ENCODE peak calls at places on chromosomes 2 and 18, in six cellular contexts. U is LNCaP clone FGC; O is endothelial cell of umbilical vein; V is GM13976; C is NCI-H345; A is stimulated activated CD8-positive, alpha-beta memory T cell treated with anti-CD3 and anti-CD28 coated beads, Interleukin-7, amount 100 ng/mL, for 1 hour. K is an unnamed sample.

GRCh38 chr2:3257166-3257565 is 120.5 kb downstream of the EIPR1 start:
- DNase-seq in U (no peak), O (no peak), V (no peak), C (no peak), A (no peak), K (peak)

GRCh38 chr2:59490192-59490591 is 1063.3 kb downstream of the BCL11A start:
- DNase-seq in U (no peak), O (no peak), V (no peak), C (no peak), A (no peak), K (no peak)

GRCh38 chr18:70371085-70371735 is 82.4 kb downstream of the SOCS6 start:
- DNase-seq in U (no peak), O (no peak), V (no peak), C (no peak), A (no peak), K (peak)

GRCh38 chr18:58276640-58277456 is 232.8 kb downstream of the NEDD4L start:
- DNase-seq in U (no peak), O (no peak), V (no peak), C (peak), A (no peak), K (no peak)

GRCh38 chr2:221680548-221680947 is 108.4 kb upstream of the EPHA4 start:
- DNase-seq in U (no peak), O (no peak), V (no peak), C (no peak), A (no peak), K (no peak)

GRCh38 chr2:119598576-119598975 is 54.3 kb downstream of the CFAP221 start:
- DNase-seq in U (peak), O (no peak), V (no peak), C (peak), A (no peak), K (peak)

GRCh38 chr2:180604077-180604476 is 376.3 kb upstream of the UBE2E3 start:
- DNase-seq in U (no peak), O (peak), V (no peak), C (no peak), A (no peak), K (peak)

GRCh38 chr2:18719978-18720775 is 130.8 kb upstream of the NT5C1B start:
- DNase-seq in U (no peak), O (peak), V (no peak), C (no peak), A (no peak), K (peak)

GRCh38 chr18:80009661-80010550 is 21.5 kb upstream of the TXNL4A start:
- DNase-seq in U (peak), O (peak), V (no peak), C (no peak), A (no peak), K (peak)

GRCh38 chr2:222751821-222752719 is 80.6 kb downstream of the MOGAT1 start:
- DNase-seq in U (no peak), O (no peak), V (no peak), C (peak), A (no peak), K (no peak)

GRCh38 chr2:129857200-129857599 is 122.3 kb upstream of the RAB6C start:
- DNase-seq in U (peak), O (no peak), V (no peak), C (peak), A (no peak), K (no peak)

GRCh38 chr2:227450196-227450851 is 21.6 kb upstream of the AGFG1 start:
- DNase-seq in U (no peak), O (no peak), V (no peak), C (no peak), A (no peak), K (no peak)

GRCh38 chr2:132581917-132582316 is 88.1 kb downstream of the LYPD1 start:
- DNase-seq in U (no peak), O (no peak), V (no peak), C (peak), A (no peak), K (peak)

GRCh38 chr18:23635283-23636040 is 27.2 kb downstream of the ANKRD29 start:
- DNase-seq in U (no peak), O (no peak), V (no peak), C (peak), A (no peak), K (peak)

GRCh38 chr2:145807978-145808377 is 1288.1 kb upstream of the ZEB2 start:
- DNase-seq in U (no peak), O (no peak), V (peak), C (no peak), A (no peak), K (peak)

GRCh38 chr18:74831571-74832250 is 234.0 kb downstream of the ZNF407 start:
- DNase-seq in U (no peak), O (no peak), V (no peak), C (no peak), A (no peak), K (peak)

GRCh38 chr2:227462972-227463931 is 8.7 kb upstream of the AGFG1 start:
- DNase-seq in U (no peak), O (no peak), V (peak), C (no peak), A (no peak), K (no peak)

GRCh38 chr2:175036582-175037018 is 31.4 kb upstream of the CHN1 start:
- DNase-seq in U (peak), O (peak), V (peak), C (peak), A (no peak), K (peak)